ENCODE peak calls at places on chromosomes 11 and 22, in seven cellular contexts. Z is mucosa of descending colon; T is germinal center; D is T-helper 1 cell; W is T47D; A is Jurkat, Clone E6-1; X is left lobe of liver. Q is an unnamed sample.

GRCh38 chr22:47015589-47016178 is 253.2 kb downstream of the TBC1D22A start:
- DNase-seq in Z (no peak), T (no peak), D (no peak), W (no peak), A (no peak), X (no peak), Q (no peak)

GRCh38 chr11:74611369-74611861 is 19.0 kb downstream of the POLD3 start:
- DNase-seq in Z (no peak), T (no peak), D (no peak), W (no peak), A (peak), X (no peak), Q (no peak)

GRCh38 chr11:35618497-35619029 is 303 bp downstream of the FJX1 start:
- DNase-seq in Z (no peak), T (peak), D (no peak), W (peak), A (no peak), X (no peak), Q (no peak)

GRCh38 chr22:20979243-20979809 is 2.8 kb upstream of the LZTR1 start:
- DNase-seq in Z (peak), T (peak), D (peak), W (peak), A (no peak), X (peak), Q (peak)

GRCh38 chr11:17851697-17852096 is 117.1 kb downstream of the KCNC1 start:
- DNase-seq in Z (no peak), T (no peak), D (no peak), W (no peak), A (no peak), X (no peak), Q (no peak)

GRCh38 chr11:134939046-134939445 is 527.0 kb upstream of the B3GAT1 start:
- DNase-seq in Z (no peak), T (no peak), D (no peak), W (no peak), A (no peak), X (no peak), Q (no peak)

GRCh38 chr11:95134491-95134890 is 44.8 kb downstream of the ENDOD1 start:
- DNase-seq in Z (no peak), T (no peak), D (no peak), W (no peak), A (no peak), X (no peak), Q (no peak)

GRCh38 chr22:36573815-36574350 is 44.9 kb upstream of the EIF3D start:
- DNase-seq in Z (no peak), T (no peak), D (no peak), W (no peak), A (no peak), X (no peak), Q (no peak)

GRCh38 chr11:124577664-124578427 is 8.0 kb downstream of the OR8A1 start:
- DNase-seq in Z (no peak), T (no peak), D (no peak), W (no peak), A (no peak), X (no peak), Q (no peak)

GRCh38 chr11:94897330-94897768 is 76.0 kb downstream of the CWC15 start:
- DNase-seq in Z (no peak), T (peak), D (peak), W (peak), A (peak), X (peak), Q (peak)

GRCh38 chr22:27086080-27086479 is 428.7 kb downstream of the MIAT start:
- DNase-seq in Z (no peak), T (no peak), D (no peak), W (no peak), A (no peak), X (no peak), Q (no peak)

GRCh38 chr11:71467164-71467563 is 14.2 kb downstream of the NADSYN1 start:
- DNase-seq in Z (no peak), T (no peak), D (no peak), W (no peak), A (no peak), X (no peak), Q (no peak)

GRCh38 chr22:50048836-50049235 is 9.3 kb downstream of the TTLL8 start:
- DNase-seq in Z (peak), T (no peak), D (no peak), W (no peak), A (no peak), X (no peak), Q (no peak)

GRCh38 chr22:45531441-45531840 is 28.8 kb downstream of the FBLN1 start:
- DNase-seq in Z (no peak), T (no peak), D (no peak), W (no peak), A (no peak), X (no peak), Q (no peak)

GRCh38 chr11:2790581-2790925 is 90.8 kb upstream of the KCNQ1OT1 start:
- DNase-seq in Z (peak), T (no peak), D (no peak), W (no peak), A (no peak), X (no peak), Q (no peak)

GRCh38 chr22:27715078-27715477 is 86.5 kb downstream of the MN1 start:
- DNase-seq in Z (no peak), T (no peak), D (no peak), W (no peak), A (no peak), X (no peak), Q (no peak)

GRCh38 chr11:116851631-116852030 is 14.2 kb upstream of the APOA1 start:
- DNase-seq in Z (peak), T (no peak), D (peak), W (no peak), A (peak), X (no peak), Q (no peak)

GRCh38 chr11:73528877-73529530 is 68.9 kb downstream of the FAM168A start:
- DNase-seq in Z (no peak), T (no peak), D (no peak), W (no peak), A (no peak), X (no peak), Q (no peak)

Q was measured in B cell.